ENCODE peak calls at places on chromosomes 16 and 17, in six cellular contexts. One of them, this sample, is unnamed.

GRCh38 chr17:74816883-74817620 is 40.9 kb upstream of the NAT9 start:
- DNase-seq in mammary epithelial cell: no peak
- DNase-seq in A549: no peak
- DNase-seq in IMR-90: no peak
- DNase-seq in fibroblast of lung: no peak
- DNase-seq in ovary: no peak
- DNase-seq in this sample: no peak

GRCh38 chr17:27442702-27443101 is 13.5 kb upstream of the KSR1 start:
- DNase-seq in ovary: no peak
- DNase-seq in IMR-90: no peak
- DNase-seq in fibroblast of lung: no peak
- DNase-seq in A549: no peak
- DNase-seq in mammary epithelial cell: no peak
- DNase-seq in this sample: no peak

GRCh38 chr17:21041753-21042433 is 918 bp downstream of the USP22 start:
- DNase-seq in mammary epithelial cell: peak
- DNase-seq in ovary: peak
- DNase-seq in IMR-90: peak
- DNase-seq in A549: peak
- DNase-seq in fibroblast of lung: peak
- DNase-seq in this sample: peak

GRCh38 chr17:38585805-38586529 is 19.8 kb downstream of the SRCIN1 start:
- DNase-seq in A549: no peak
- DNase-seq in IMR-90: no peak
- DNase-seq in fibroblast of lung: no peak
- DNase-seq in ovary: no peak
- DNase-seq in mammary epithelial cell: no peak
- DNase-seq in this sample: no peak

GRCh38 chr17:75084039-75084660 is 3.6 kb upstream of the SLC16A5 start:
- DNase-seq in mammary epithelial cell: no peak
- DNase-seq in A549: no peak
- DNase-seq in fibroblast of lung: peak
- DNase-seq in IMR-90: no peak
- DNase-seq in ovary: no peak
- DNase-seq in this sample: no peak

GRCh38 chr17:78904371-78904770 is 1.4 kb upstream of the CEP295NL start:
- DNase-seq in ovary: no peak
- DNase-seq in IMR-90: no peak
- DNase-seq in mammary epithelial cell: no peak
- DNase-seq in fibroblast of lung: no peak
- DNase-seq in A549: no peak
- DNase-seq in this sample: no peak

GRCh38 chr16:70157105-70157476 is 16.5 kb upstream of the CLEC18C start:
- DNase-seq in A549: no peak
- DNase-seq in ovary: peak
- DNase-seq in mammary epithelial cell: no peak
- DNase-seq in fibroblast of lung: no peak
- DNase-seq in IMR-90: no peak
- DNase-seq in this sample: no peak

GRCh38 chr17:17342242-17342945 is 39.2 kb downstream of the NT5M start:
- DNase-seq in ovary: peak
- DNase-seq in mammary epithelial cell: no peak
- DNase-seq in IMR-90: no peak
- DNase-seq in fibroblast of lung: no peak
- DNase-seq in A549: no peak
- DNase-seq in this sample: peak

GRCh38 chr17:75976175-75976848 is 2.7 kb downstream of the ACOX1 start:
- DNase-seq in A549: no peak
- DNase-seq in fibroblast of lung: no peak
- DNase-seq in IMR-90: peak
- DNase-seq in ovary: no peak
- DNase-seq in mammary epithelial cell: no peak
- DNase-seq in this sample: no peak

GRCh38 chr17:78677303-78678219 is 100.4 kb upstream of the DNAH17 start:
- DNase-seq in ovary: no peak
- DNase-seq in A549: peak
- DNase-seq in IMR-90: no peak
- DNase-seq in fibroblast of lung: no peak
- DNase-seq in mammary epithelial cell: no peak
- DNase-seq in this sample: no peak

GRCh38 chr17:16322636-16323035 is 30.6 kb downstream of the CENPV start:
- DNase-seq in mammary epithelial cell: no peak
- DNase-seq in A549: no peak
- DNase-seq in IMR-90: peak
- DNase-seq in fibroblast of lung: peak
- DNase-seq in ovary: no peak
- DNase-seq in this sample: no peak

GRCh38 chr17:64161380-64161779 is 31.4 kb upstream of the ERN1 start:
- DNase-seq in ovary: no peak
- DNase-seq in mammary epithelial cell: no peak
- DNase-seq in fibroblast of lung: no peak
- DNase-seq in A549: no peak
- DNase-seq in IMR-90: no peak
- DNase-seq in this sample: no peak

GRCh38 chr16:89185062-89185751 is 13.7 kb downstream of the CDH15 start:
- DNase-seq in mammary epithelial cell: no peak
- DNase-seq in IMR-90: no peak
- DNase-seq in A549: no peak
- DNase-seq in fibroblast of lung: no peak
- DNase-seq in ovary: no peak
- DNase-seq in this sample: no peak

GRCh38 chr17:80025140-80025539 is 10.5 kb downstream of the TBC1D16 start:
- DNase-seq in IMR-90: no peak
- DNase-seq in fibroblast of lung: no peak
- DNase-seq in ovary: no peak
- DNase-seq in mammary epithelial cell: no peak
- DNase-seq in A549: no peak
- DNase-seq in this sample: no peak

GRCh38 chr16:11503566-11503965 is 83.2 kb downstream of the LITAF start:
- DNase-seq in ovary: no peak
- DNase-seq in IMR-90: no peak
- DNase-seq in fibroblast of lung: no peak
- DNase-seq in mammary epithelial cell: no peak
- DNase-seq in A549: no peak
- DNase-seq in this sample: no peak

GRCh38 chr16:47970291-47970931 is 185.4 kb downstream of the ABCC12 start:
- DNase-seq in fibroblast of lung: peak
- DNase-seq in A549: peak
- DNase-seq in mammary epithelial cell: peak
- DNase-seq in ovary: no peak
- DNase-seq in IMR-90: peak
- DNase-seq in this sample: no peak

GRCh38 chr17:67481808-67482207 is 104.7 kb downstream of the PITPNC1 start:
- DNase-seq in A549: no peak
- DNase-seq in mammary epithelial cell: no peak
- DNase-seq in fibroblast of lung: peak
- DNase-seq in ovary: no peak
- DNase-seq in IMR-90: peak
- DNase-seq in this sample: no peak

GRCh38 chr16:30018731-30019158 is 4.3 kb upstream of the C16orf92 start:
- DNase-seq in IMR-90: peak
- DNase-seq in ovary: no peak
- DNase-seq in fibroblast of lung: no peak
- DNase-seq in A549: no peak
- DNase-seq in mammary epithelial cell: peak
- DNase-seq in this sample: no peak

GRCh38 chr16:86517033-86517432 is 6.7 kb downstream of the FOXF1 start:
- DNase-seq in fibroblast of lung: no peak
- DNase-seq in ovary: no peak
- DNase-seq in IMR-90: peak
- DNase-seq in mammary epithelial cell: no peak
- DNase-seq in A549: no peak
- DNase-seq in this sample: no peak
- H3K4me3 ChIP-seq in fibroblast of lung: peak
- H3K4me3 ChIP-seq in ovary: no peak
- H3K4me3 ChIP-seq in IMR-90: peak
- H3K4me3 ChIP-seq in mammary epithelial cell: no peak
- H3K4me3 ChIP-seq in A549: no peak
- H3K4me3 ChIP-seq in this sample: no peak

DNA sequence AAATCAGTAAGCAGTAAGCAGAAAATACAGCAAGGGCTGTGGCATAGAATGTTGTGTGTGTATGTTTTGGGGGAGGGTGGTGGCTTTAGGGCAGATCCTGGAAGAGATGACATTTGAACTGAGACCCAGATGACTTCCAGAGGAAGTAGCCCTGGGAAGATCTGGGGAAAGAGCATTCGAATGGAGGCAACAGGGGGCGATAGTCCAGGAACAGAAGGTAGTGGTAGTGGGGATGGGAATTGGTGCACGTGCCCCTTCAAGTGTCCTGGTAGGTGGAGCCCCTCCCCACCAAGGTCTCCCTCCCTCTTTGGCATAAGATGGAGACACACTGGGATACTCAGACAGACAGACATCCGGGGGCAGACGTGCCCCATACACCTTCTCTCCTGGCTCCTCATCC is 14.1 kb downstream of the ARHGEF15 start:
- DNase-seq in A549: no peak
- DNase-seq in mammary epithelial cell: no peak
- DNase-seq in fibroblast of lung: no peak
- DNase-seq in ovary: no peak
- DNase-seq in IMR-90: no peak
- DNase-seq in this sample: no peak
- TF ChIP-seq CTCF in A549: no peak
- TF ChIP-seq CTCF in mammary epithelial cell: no peak
- TF ChIP-seq CTCF in fibroblast of lung: no peak
- TF ChIP-seq CTCF in ovary: no peak
- TF ChIP-seq CTCF in IMR-90: no peak
- TF ChIP-seq CTCF in this sample: no peak

GRCh38 chr16:14304891-14305459 is 233.9 kb downstream of the MRTFB start:
- DNase-seq in mammary epithelial cell: no peak
- DNase-seq in ovary: no peak
- DNase-seq in fibroblast of lung: no peak
- DNase-seq in IMR-90: no peak
- DNase-seq in A549: no peak
- DNase-seq in this sample: no peak
- H3K27ac ChIP-seq in mammary epithelial cell: no peak
- H3K27ac ChIP-seq in ovary: no peak
- H3K27ac ChIP-seq in fibroblast of lung: no peak
- H3K27ac ChIP-seq in IMR-90: no peak
- H3K27ac ChIP-seq in A549: peak
- H3K27ac ChIP-seq in this sample: peak

GRCh38 chr17:35947156-35947585 is 3.7 kb upstream of the LYZL6 start:
- DNase-seq in fibroblast of lung: peak
- DNase-seq in ovary: no peak
- DNase-seq in IMR-90: peak
- DNase-seq in mammary epithelial cell: peak
- DNase-seq in A549: peak
- DNase-seq in this sample: no peak
- H3K4me3 ChIP-seq in fibroblast of lung: no peak
- H3K4me3 ChIP-seq in ovary: no peak
- H3K4me3 ChIP-seq in IMR-90: no peak
- H3K4me3 ChIP-seq in mammary epithelial cell: peak
- H3K4me3 ChIP-seq in A549: peak
- H3K4me3 ChIP-seq in this sample: peak

DNA sequence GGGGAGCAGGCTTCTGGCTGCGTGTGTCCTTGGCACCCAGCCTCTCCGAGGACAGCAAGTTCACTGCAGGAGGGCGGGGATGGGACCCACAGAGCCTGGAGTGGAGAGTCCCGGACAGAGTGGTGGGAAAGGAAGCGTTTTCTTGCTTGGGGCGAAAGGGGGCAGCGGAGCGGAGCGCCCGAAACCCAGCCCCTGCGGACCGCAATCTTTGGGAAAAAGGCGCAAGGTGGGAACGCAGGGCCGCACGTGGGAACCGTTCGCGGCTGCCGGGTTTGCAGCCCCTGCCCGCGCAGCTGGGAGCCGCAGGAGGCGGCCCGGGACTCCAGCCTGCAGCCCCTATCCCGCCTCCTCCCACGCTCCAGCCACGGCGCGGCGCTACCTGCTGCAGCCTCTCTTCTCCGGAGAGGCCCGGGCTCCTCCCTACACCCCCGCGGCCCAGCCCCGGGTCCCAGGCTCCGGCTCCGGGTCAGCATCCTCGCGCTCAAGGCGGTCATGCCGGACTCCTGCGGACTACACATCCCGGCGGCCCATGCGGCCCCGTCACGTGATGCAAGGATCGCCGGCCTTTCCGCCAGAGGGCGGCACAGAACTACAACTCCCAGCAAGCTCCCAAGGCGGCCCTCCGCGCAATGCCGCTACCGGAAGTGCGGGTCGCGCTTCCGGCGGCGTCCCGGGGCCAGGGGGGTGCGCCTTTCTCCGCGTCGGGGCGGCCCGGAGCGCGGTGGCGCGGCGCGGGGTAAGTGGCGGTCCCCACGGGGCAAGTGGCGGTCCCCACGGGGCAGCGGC is at the start of the genes NTHL1 and TSC2:
- DNase-seq in mammary epithelial cell: peak
- DNase-seq in fibroblast of lung: peak
- DNase-seq in A549: peak
- DNase-seq in ovary: peak
- DNase-seq in IMR-90: peak
- DNase-seq in this sample: peak
- TF ChIP-seq CTCF in mammary epithelial cell: peak
- TF ChIP-seq CTCF in fibroblast of lung: peak
- TF ChIP-seq CTCF in A549: peak
- TF ChIP-seq CTCF in ovary: peak
- TF ChIP-seq CTCF in IMR-90: peak
- TF ChIP-seq CTCF in this sample: no peak